ENCODE peak calls at places on chromosomes 1 and 21, in six cellular contexts. One of them, this sample, is unnamed.

GRCh38 chr1:201499795-201500669 is 6.9 kb downstream of the CSRP1 start:
- DNase-seq in stomach: no peak
- DNase-seq in Peyer's patch: no peak
- DNase-seq in heart right ventricle: peak
- DNase-seq in right atrium auricular region: no peak
- DNase-seq in uterus: peak
- DNase-seq in this sample: peak

GRCh38 chr1:64292399-64292798 is 89.0 kb downstream of the UBE2U start:
- DNase-seq in stomach: no peak
- DNase-seq in heart right ventricle: no peak
- DNase-seq in right atrium auricular region: no peak
- DNase-seq in Peyer's patch: no peak
- DNase-seq in uterus: no peak
- DNase-seq in this sample: peak

GRCh38 chr1:167668108-167668507 is 38.1 kb downstream of the RCSD1 start:
- DNase-seq in heart right ventricle: no peak
- DNase-seq in uterus: no peak
- DNase-seq in right atrium auricular region: no peak
- DNase-seq in stomach: no peak
- DNase-seq in Peyer's patch: no peak
- DNase-seq in this sample: no peak

GRCh38 chr1:229710746-229711145 is 84.7 kb downstream of the URB2 start:
- DNase-seq in heart right ventricle: no peak
- DNase-seq in stomach: no peak
- DNase-seq in uterus: no peak
- DNase-seq in Peyer's patch: no peak
- DNase-seq in right atrium auricular region: no peak
- DNase-seq in this sample: peak

GRCh38 chr1:48023488-48023887 is 26.3 kb upstream of the TRABD2B start:
- DNase-seq in stomach: no peak
- DNase-seq in Peyer's patch: no peak
- DNase-seq in uterus: no peak
- DNase-seq in heart right ventricle: no peak
- DNase-seq in right atrium auricular region: no peak
- DNase-seq in this sample: no peak

GRCh38 chr1:224106568-224107281 is 7.2 kb upstream of the FBXO28 start:
- DNase-seq in Peyer's patch: peak
- DNase-seq in right atrium auricular region: no peak
- DNase-seq in uterus: no peak
- DNase-seq in heart right ventricle: no peak
- DNase-seq in stomach: peak
- DNase-seq in this sample: peak

GRCh38 chr21:42286416-42286815 is 28.8 kb downstream of the TFF3 start:
- DNase-seq in stomach: no peak
- DNase-seq in heart right ventricle: no peak
- DNase-seq in right atrium auricular region: no peak
- DNase-seq in Peyer's patch: no peak
- DNase-seq in uterus: no peak
- DNase-seq in this sample: no peak

GRCh38 chr1:223248787-223249175 is 105.7 kb upstream of the TLR5 start:
- DNase-seq in right atrium auricular region: no peak
- DNase-seq in uterus: no peak
- DNase-seq in stomach: peak
- DNase-seq in Peyer's patch: no peak
- DNase-seq in heart right ventricle: no peak
- DNase-seq in this sample: no peak

GRCh38 chr1:98702976-98703375 is 41.5 kb downstream of the SNX7 start:
- DNase-seq in uterus: no peak
- DNase-seq in heart right ventricle: no peak
- DNase-seq in Peyer's patch: no peak
- DNase-seq in stomach: no peak
- DNase-seq in right atrium auricular region: no peak
- DNase-seq in this sample: peak

GRCh38 chr1:17633654-17634053 is 94.2 kb downstream of the ARHGEF10L start:
- DNase-seq in uterus: no peak
- DNase-seq in right atrium auricular region: no peak
- DNase-seq in heart right ventricle: no peak
- DNase-seq in Peyer's patch: no peak
- DNase-seq in stomach: no peak
- DNase-seq in this sample: peak

GRCh38 chr1:24383381-24383940 is 30.1 kb downstream of the STPG1 start:
- DNase-seq in right atrium auricular region: peak
- DNase-seq in stomach: no peak
- DNase-seq in uterus: no peak
- DNase-seq in Peyer's patch: no peak
- DNase-seq in heart right ventricle: no peak
- DNase-seq in this sample: no peak

GRCh38 chr1:154881820-154882535 is 11.9 kb upstream of the KCNN3 start:
- DNase-seq in right atrium auricular region: no peak
- DNase-seq in Peyer's patch: no peak
- DNase-seq in uterus: no peak
- DNase-seq in stomach: no peak
- DNase-seq in heart right ventricle: no peak
- DNase-seq in this sample: no peak

GRCh38 chr1:55427576-55427975 is 212.4 kb upstream of the USP24 start:
- DNase-seq in Peyer's patch: no peak
- DNase-seq in uterus: no peak
- DNase-seq in heart right ventricle: no peak
- DNase-seq in right atrium auricular region: no peak
- DNase-seq in stomach: no peak
- DNase-seq in this sample: no peak

GRCh38 chr1:240993004-240993403 is 364.0 kb downstream of the RGS7 start:
- DNase-seq in uterus: no peak
- DNase-seq in Peyer's patch: no peak
- DNase-seq in stomach: no peak
- DNase-seq in right atrium auricular region: no peak
- DNase-seq in heart right ventricle: no peak
- DNase-seq in this sample: no peak

GRCh38 chr1:68197459-68197858 is 34.9 kb downstream of the WLS start:
- DNase-seq in stomach: no peak
- DNase-seq in Peyer's patch: no peak
- DNase-seq in uterus: no peak
- DNase-seq in heart right ventricle: no peak
- DNase-seq in right atrium auricular region: no peak
- DNase-seq in this sample: no peak

GRCh38 chr1:193185861-193186714 is at the start of gene B3GALT2:
- DNase-seq in stomach: no peak
- DNase-seq in heart right ventricle: no peak
- DNase-seq in Peyer's patch: no peak
- DNase-seq in right atrium auricular region: no peak
- DNase-seq in uterus: no peak
- DNase-seq in this sample: peak

GRCh38 chr1:163250382-163250974 is 47.8 kb upstream of the RGS5 start:
- DNase-seq in uterus: no peak
- DNase-seq in heart right ventricle: no peak
- DNase-seq in right atrium auricular region: no peak
- DNase-seq in stomach: no peak
- DNase-seq in Peyer's patch: no peak
- DNase-seq in this sample: no peak

GRCh38 chr21:32770514-32771133 is 931 bp downstream of the PAXBP1 start:
- DNase-seq in stomach: no peak
- DNase-seq in right atrium auricular region: no peak
- DNase-seq in heart right ventricle: no peak
- DNase-seq in uterus: no peak
- DNase-seq in Peyer's patch: no peak
- DNase-seq in this sample: peak

GRCh38 chr1:227794813-227795183 is 20.7 kb upstream of the PRSS38 start:
- DNase-seq in stomach: no peak
- DNase-seq in Peyer's patch: no peak
- DNase-seq in heart right ventricle: no peak
- DNase-seq in uterus: no peak
- DNase-seq in right atrium auricular region: peak
- DNase-seq in this sample: no peak

GRCh38 chr1:212545941-212546638 is 62.5 kb upstream of the ATF3 start:
- DNase-seq in uterus: peak
- DNase-seq in Peyer's patch: no peak
- DNase-seq in heart right ventricle: no peak
- DNase-seq in right atrium auricular region: no peak
- DNase-seq in stomach: no peak
- DNase-seq in this sample: peak

GRCh38 chr1:84541679-84542078 is 32.6 kb downstream of the CTBS start:
- DNase-seq in heart right ventricle: no peak
- DNase-seq in uterus: no peak
- DNase-seq in right atrium auricular region: no peak
- DNase-seq in stomach: no peak
- DNase-seq in Peyer's patch: no peak
- DNase-seq in this sample: no peak

GRCh38 chr1:192805832-192806323 is 3.0 kb upstream of the RGS2 start:
- DNase-seq in heart right ventricle: no peak
- DNase-seq in stomach: no peak
- DNase-seq in right atrium auricular region: no peak
- DNase-seq in uterus: no peak
- DNase-seq in Peyer's patch: no peak
- DNase-seq in this sample: peak

GRCh38 chr1:155057788-155058211 is 5.7 kb upstream of the EFNA4 start:
- DNase-seq in heart right ventricle: no peak
- DNase-seq in right atrium auricular region: no peak
- DNase-seq in Peyer's patch: no peak
- DNase-seq in uterus: no peak
- DNase-seq in stomach: no peak
- DNase-seq in this sample: no peak

GRCh38 chr1:10399487-10399917 is 638 bp downstream of the PGD start:
- DNase-seq in Peyer's patch: no peak
- DNase-seq in right atrium auricular region: no peak
- DNase-seq in heart right ventricle: no peak
- DNase-seq in stomach: no peak
- DNase-seq in uterus: no peak
- DNase-seq in this sample: peak

GRCh38 chr1:31674626-31675025 is 29.2 kb downstream of the COL16A1 start:
- DNase-seq in heart right ventricle: no peak
- DNase-seq in uterus: no peak
- DNase-seq in Peyer's patch: no peak
- DNase-seq in right atrium auricular region: no peak
- DNase-seq in stomach: no peak
- DNase-seq in this sample: no peak

GRCh38 chr1:44019398-44020044 is 11.7 kb downstream of the SLC6A9 start:
- DNase-seq in Peyer's patch: no peak
- DNase-seq in uterus: no peak
- DNase-seq in heart right ventricle: no peak
- DNase-seq in right atrium auricular region: no peak
- DNase-seq in stomach: no peak
- DNase-seq in this sample: no peak

GRCh38 chr1:15100369-15101111 is 53.0 kb upstream of the TMEM51 start:
- DNase-seq in Peyer's patch: peak
- DNase-seq in uterus: peak
- DNase-seq in right atrium auricular region: no peak
- DNase-seq in stomach: peak
- DNase-seq in heart right ventricle: peak
- DNase-seq in this sample: peak

GRCh38 chr1:37506740-37507139 is 7.8 kb downstream of the MEAF6 start:
- DNase-seq in stomach: no peak
- DNase-seq in heart right ventricle: no peak
- DNase-seq in right atrium auricular region: no peak
- DNase-seq in Peyer's patch: no peak
- DNase-seq in uterus: no peak
- DNase-seq in this sample: no peak

GRCh38 chr1:38003261-38004250 is 1.8 kb downstream of the FHL3 start:
- DNase-seq in Peyer's patch: no peak
- DNase-seq in uterus: peak
- DNase-seq in heart right ventricle: no peak
- DNase-seq in stomach: no peak
- DNase-seq in right atrium auricular region: no peak
- DNase-seq in this sample: peak

GRCh38 chr1:20368866-20369545 is 78.3 kb downstream of the VWA5B1 start:
- DNase-seq in right atrium auricular region: no peak
- DNase-seq in Peyer's patch: no peak
- DNase-seq in stomach: no peak
- DNase-seq in uterus: no peak
- DNase-seq in heart right ventricle: no peak
- DNase-seq in this sample: no peak

GRCh38 chr1:202709276-202710041 is 795 bp downstream of the SYT2 start:
- DNase-seq in right atrium auricular region: no peak
- DNase-seq in uterus: no peak
- DNase-seq in heart right ventricle: no peak
- DNase-seq in stomach: no peak
- DNase-seq in Peyer's patch: peak
- DNase-seq in this sample: no peak

GRCh38 chr1:176987016-176987415 is 177.5 kb downstream of the ASTN1 start:
- DNase-seq in uterus: no peak
- DNase-seq in stomach: no peak
- DNase-seq in right atrium auricular region: no peak
- DNase-seq in heart right ventricle: no peak
- DNase-seq in Peyer's patch: no peak
- DNase-seq in this sample: peak

GRCh38 chr1:62144238-62144831 is 50.3 kb upstream of the L1TD1 start:
- DNase-seq in right atrium auricular region: peak
- DNase-seq in uterus: no peak
- DNase-seq in stomach: no peak
- DNase-seq in Peyer's patch: no peak
- DNase-seq in heart right ventricle: no peak
- DNase-seq in this sample: peak

GRCh38 chr1:95232646-95233320 is 1.2 kb upstream of the RWDD3 start:
- DNase-seq in right atrium auricular region: no peak
- DNase-seq in uterus: peak
- DNase-seq in stomach: no peak
- DNase-seq in Peyer's patch: no peak
- DNase-seq in heart right ventricle: no peak
- DNase-seq in this sample: peak
- H3K4me3 ChIP-seq in right atrium auricular region: peak
- H3K4me3 ChIP-seq in uterus: peak
- H3K4me3 ChIP-seq in stomach: peak
- H3K4me3 ChIP-seq in Peyer's patch: peak
- H3K4me3 ChIP-seq in heart right ventricle: peak
- H3K4me3 ChIP-seq in this sample: peak

GRCh38 chr1:234978397-234979291 is 150.0 kb downstream of the TOMM20 start:
- DNase-seq in right atrium auricular region: peak
- DNase-seq in uterus: peak
- DNase-seq in Peyer's patch: peak
- DNase-seq in heart right ventricle: no peak
- DNase-seq in stomach: peak
- DNase-seq in this sample: peak
- TF ChIP-seq CTCF in right atrium auricular region: peak
- TF ChIP-seq CTCF in uterus: no peak
- TF ChIP-seq CTCF in Peyer's patch: no peak
- TF ChIP-seq CTCF in heart right ventricle: no peak
- TF ChIP-seq CTCF in stomach: no peak
- TF ChIP-seq CTCF in this sample: no peak

GRCh38 chr1:164755674-164756073 is 196.7 kb downstream of the PBX1 start:
- DNase-seq in uterus: no peak
- DNase-seq in Peyer's patch: no peak
- DNase-seq in stomach: no peak
- DNase-seq in right atrium auricular region: no peak
- DNase-seq in heart right ventricle: no peak
- DNase-seq in this sample: no peak
- H3K4me3 ChIP-seq in uterus: no peak
- H3K4me3 ChIP-seq in Peyer's patch: no peak
- H3K4me3 ChIP-seq in stomach: no peak
- H3K4me3 ChIP-seq in right atrium auricular region: no peak
- H3K4me3 ChIP-seq in heart right ventricle: no peak
- H3K4me3 ChIP-seq in this sample: no peak

DNA sequence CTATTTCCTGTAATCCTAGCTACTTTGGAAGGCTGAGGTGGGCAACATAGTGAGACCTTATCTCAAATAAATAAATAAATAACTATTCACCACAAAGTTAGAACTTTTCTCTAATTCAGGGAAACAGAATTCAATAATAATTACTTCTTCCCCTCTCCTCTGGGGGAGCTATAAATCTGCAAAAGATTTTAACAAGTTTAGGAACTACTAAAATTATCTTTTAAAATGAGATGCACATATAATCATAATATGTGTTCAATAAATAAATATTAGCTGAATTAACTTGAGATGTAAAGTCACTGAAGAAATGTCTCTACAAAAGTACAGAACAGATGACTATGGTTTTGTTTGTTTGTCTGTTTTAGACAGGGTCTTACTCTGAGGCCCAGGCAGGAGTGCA is 14.1 kb downstream of the WDR47 start:
- DNase-seq in uterus: no peak
- DNase-seq in right atrium auricular region: no peak
- DNase-seq in heart right ventricle: no peak
- DNase-seq in Peyer's patch: no peak
- DNase-seq in stomach: no peak
- DNase-seq in this sample: no peak
- TF ChIP-seq CTCF in uterus: no peak
- TF ChIP-seq CTCF in right atrium auricular region: peak
- TF ChIP-seq CTCF in heart right ventricle: peak
- TF ChIP-seq CTCF in Peyer's patch: no peak
- TF ChIP-seq CTCF in stomach: no peak
- TF ChIP-seq CTCF in this sample: peak